ENCODE peak calls at places on chromosomes 12 and 14, in eight cellular contexts. K is trophoblast cell; Z is aorta; U is psoas muscle; C is adrenal gland; A is small intestine; P is CD8-positive, alpha-beta memory T cell; J is ovary. B is an unnamed sample.
A peak's percentile ranks its signal among the peaks of the same experiment; 100 is the strongest.

GRCh38 chr12:114167431-114167830 is 201.3 kb upstream of the RBM19 start:
- DNase-seq in U (no peak), K (no peak), Z (no peak), A (no peak), C (no peak), J (no peak), P (no peak), B (no peak)

GRCh38 chr12:18383203-18383602 is 121.9 kb downstream of the PIK3C2G start:
- DNase-seq in Z (no peak), J (no peak), P (no peak), A (no peak), K (peak; percentile 99), U (no peak), C (no peak), B (no peak)

GRCh38 chr12:121905746-121906145 is 12.6 kb upstream of the CFAP251 start:
- DNase-seq in C (no peak), A (no peak), Z (no peak), U (no peak), K (no peak), P (no peak), J (no peak), B (no peak)

GRCh38 chr12:83886479-83886878 is 1026.1 kb downstream of the SLC6A15 start:
- DNase-seq in P (no peak), U (no peak), Z (no peak), A (no peak), J (no peak), K (no peak), C (no peak), B (no peak)

GRCh38 chr12:52847335-52848102 is 1.3 kb downstream of the KRT78 start:
- DNase-seq in J (no peak), Z (peak; percentile 67), K (peak; percentile 25), C (no peak), A (no peak), U (no peak), P (no peak), B (no peak)

GRCh38 chr12:31317471-31318397 is 8.2 kb downstream of the SINHCAF start:
- DNase-seq in K (no peak), A (peak; percentile 62), U (no peak), P (peak; percentile 46), Z (no peak), J (no peak), C (no peak), B (no peak)

GRCh38 chr12:67884596-67884995 is 104.7 kb upstream of the IFNG-AS1 start:
- DNase-seq in U (no peak), C (no peak), J (no peak), A (no peak), Z (no peak), P (no peak), K (no peak), B (no peak)

GRCh38 chr12:75447695-75448393 is 32.7 kb upstream of the GLIPR1 start:
- DNase-seq in U (no peak), J (no peak), A (no peak), C (no peak), P (no peak), K (no peak), Z (no peak), B (no peak)

GRCh38 chr12:52121848-52122838 is 42.6 kb downstream of the SMIM41 start:
- DNase-seq in Z (peak; percentile 89), J (peak; percentile 83), P (peak; percentile 28), A (peak; percentile 52), U (peak; percentile 59), C (peak; percentile 68), K (peak; percentile 70), B (peak; percentile 79)

GRCh38 chr12:19316420-19316819 is 122.9 kb upstream of the AEBP2 start:
- DNase-seq in J (no peak), A (no peak), P (no peak), Z (no peak), C (no peak), U (no peak), K (no peak), B (no peak)

GRCh38 chr12:115245005-115245404 is 561.0 kb upstream of the TBX3 start:
- DNase-seq in Z (no peak), J (no peak), U (no peak), P (no peak), K (no peak), A (no peak), C (no peak), B (no peak)

GRCh38 chr12:31246470-31246850 is 79.5 kb downstream of the SINHCAF start:
- DNase-seq in C (no peak), A (no peak), Z (no peak), K (peak; percentile 92), J (no peak), U (no peak), P (no peak), B (no peak)

GRCh38 chr12:26841085-26841484 is 8.1 kb upstream of the ITPR2 start:
- DNase-seq in J (no peak), P (no peak), Z (no peak), U (no peak), A (no peak), K (peak; percentile 84), C (no peak), B (no peak)

DNA sequence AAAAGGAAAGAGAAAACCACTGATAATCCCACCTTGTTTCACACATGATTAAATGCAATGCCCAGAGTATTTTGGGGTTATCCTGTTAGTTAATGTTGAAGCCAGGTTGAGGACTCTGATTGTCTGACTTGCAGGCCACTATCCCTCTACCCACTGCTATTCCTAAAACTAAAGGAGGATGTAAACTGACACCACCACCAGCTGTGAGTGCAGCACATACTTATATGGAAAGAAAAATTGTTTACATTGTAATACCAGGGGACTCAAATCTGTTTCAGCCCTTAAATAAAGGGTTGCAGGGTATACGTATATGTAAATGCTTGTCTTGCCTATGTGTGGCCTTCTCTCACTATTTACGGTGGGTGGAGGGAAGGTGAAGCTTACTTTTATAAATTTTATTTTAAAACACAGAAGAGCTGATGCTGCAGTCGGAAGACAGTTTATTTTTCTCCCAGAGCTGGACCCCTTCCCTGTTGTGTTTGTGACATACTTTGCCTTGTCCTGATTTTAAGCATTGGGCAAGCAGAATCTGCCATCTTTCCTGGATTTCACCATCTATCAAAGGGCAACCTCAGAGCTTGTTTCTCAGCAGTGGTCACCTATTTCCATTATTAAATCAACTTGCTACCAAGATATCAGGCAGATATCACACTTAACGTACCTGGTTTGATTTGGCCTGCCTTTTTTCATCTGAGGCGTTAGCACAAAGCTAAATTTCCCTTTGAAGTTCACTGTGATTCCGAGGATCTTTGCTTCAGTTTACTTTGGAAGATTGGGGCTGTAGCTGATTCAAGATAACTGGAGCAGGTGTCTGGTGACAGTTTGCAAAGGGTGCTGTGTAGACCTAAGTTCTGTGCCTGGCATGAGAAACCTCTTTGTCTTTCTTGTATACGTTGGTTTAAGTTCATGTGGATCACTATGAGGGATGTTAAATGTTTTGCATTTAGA is 25.2 kb downstream of the DAAM1 start:
- DNase-seq in U (no peak), A (peak; percentile 13), K (no peak), P (no peak), Z (no peak), C (no peak), J (no peak), B (no peak)
- H3K4me1 ChIP-seq in U (peaks cover 46% of the 10 kb centered on the region), A (peaks cover 14% of the 10 kb centered on the region), K (peaks cover 4% of the 10 kb centered on the region), P (no peaks in the 10 kb centered on the region), Z (peaks cover 16% of the 10 kb centered on the region), C (peaks cover 3% of the 10 kb centered on the region), J (peaks cover 16% of the 10 kb centered on the region), B (peaks cover 52% of the 10 kb centered on the region)

GRCh38 chr12:93427779-93428564 is 13.8 kb downstream of the UBE2N start:
- DNase-seq in J (no peak), K (no peak), P (no peak), A (no peak), Z (no peak), C (no peak), U (no peak), B (no peak)
- H3K4me1 ChIP-seq in J (peaks cover 13% of the 10 kb centered on the region), K (peaks cover 3% of the 10 kb centered on the region), P (peaks cover 66% of the 10 kb centered on the region), A (peaks cover 12% of the 10 kb centered on the region), Z (peaks cover 4% of the 10 kb centered on the region), C (peaks cover 10% of the 10 kb centered on the region), U (peaks cover 89% of the 10 kb centered on the region), B (peaks cover 78% of the 10 kb centered on the region)

GRCh38 chr14:77027538-77028383 is 747 bp downstream of the IRF2BPL start:
- DNase-seq in U (peak; percentile 76), Z (peak; percentile 92), C (peak; percentile 81), P (peak; percentile 77), K (peak; percentile 98), A (peak; percentile 58), J (peak; percentile 91), B (peak; percentile 84)

GRCh38 chr14:77025744-77026165 is 2.8 kb downstream of the IRF2BPL start:
- DNase-seq in Z (peak; percentile 80), J (peak; percentile 59), K (peak; percentile 42), A (no peak), P (no peak), U (peak; percentile 41), C (peak; percentile 52), B (no peak)

GRCh38 chr14:77026930-77027537 is 1.5 kb downstream of the IRF2BPL start:
- DNase-seq in C (peak; percentile 57), K (peak; percentile 63), P (peak; percentile 68), U (peak; percentile 64), J (peak; percentile 73), A (peak; percentile 50), Z (peak; percentile 83), B (peak; percentile 77)

GRCh38 chr14:77026166-77026929 is 2.2 kb downstream of the IRF2BPL start:
- DNase-seq in K (peak; percentile 55), P (no peak), J (peak; percentile 69), Z (peak; percentile 84), A (peak; percentile 59), U (peak; percentile 50), C (peak; percentile 64), B (peak; percentile 65)

DNA sequence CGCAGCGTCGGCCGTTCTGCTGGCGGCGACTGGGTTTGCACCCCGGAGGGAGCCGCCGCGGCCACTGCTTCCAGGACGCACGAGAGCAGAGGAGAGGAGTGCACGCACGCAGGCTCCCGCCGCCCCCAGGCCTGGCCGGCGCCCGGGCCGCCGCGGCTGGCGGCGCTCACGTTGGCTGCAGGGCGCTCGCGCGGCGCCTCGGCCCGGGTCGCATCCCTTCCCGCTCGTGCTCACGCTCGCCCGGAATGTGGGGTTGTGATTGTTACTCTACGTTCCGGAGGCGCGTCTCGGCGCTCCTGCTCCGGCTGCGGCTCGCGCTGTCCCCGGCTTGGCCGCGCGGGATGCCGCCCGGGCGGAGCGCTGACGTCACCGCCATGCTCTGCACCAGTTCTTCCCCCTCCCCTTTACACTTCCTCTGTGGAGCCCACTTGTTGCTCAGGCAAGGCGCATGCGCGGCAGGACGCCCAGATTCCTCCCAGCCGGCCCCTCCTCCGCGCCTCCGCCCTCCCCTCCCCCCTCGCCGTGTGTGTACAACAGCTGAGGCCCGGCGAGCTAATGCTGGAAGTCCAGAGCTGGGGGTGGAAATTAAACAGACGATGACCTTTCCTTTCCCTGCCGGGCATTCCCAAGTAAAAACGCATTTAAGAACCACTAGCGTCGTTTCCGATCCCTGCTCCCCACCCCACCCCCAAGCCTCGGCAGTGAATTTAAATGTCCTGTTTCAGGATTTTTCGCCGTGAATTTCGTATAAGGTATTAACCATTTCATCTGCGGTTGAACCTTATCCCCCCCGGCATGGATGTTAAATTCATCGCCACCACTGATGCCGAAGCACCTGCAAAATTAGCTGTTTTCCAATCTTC is at the start of gene IRF2BPL:
- DNase-seq in K (peak; percentile 96), A (peak; percentile 98), C (peak; percentile 99), P (peak; percentile 93), U (peak; percentile 99), Z (peak; percentile 100), J (peak; percentile 99), B (peak; percentile 99)
- H3K4me1 ChIP-seq in K (peaks cover 30% of the 10 kb centered on the region), A (peaks cover 13% of the 10 kb centered on the region), C (peaks cover 52% of the 10 kb centered on the region), P (peaks cover 69% of the 10 kb centered on the region), U (peaks cover 57% of the 10 kb centered on the region), Z (no peaks in the 10 kb centered on the region), J (peaks cover 13% of the 10 kb centered on the region), B (peaks cover 72% of the 10 kb centered on the region)

DNA sequence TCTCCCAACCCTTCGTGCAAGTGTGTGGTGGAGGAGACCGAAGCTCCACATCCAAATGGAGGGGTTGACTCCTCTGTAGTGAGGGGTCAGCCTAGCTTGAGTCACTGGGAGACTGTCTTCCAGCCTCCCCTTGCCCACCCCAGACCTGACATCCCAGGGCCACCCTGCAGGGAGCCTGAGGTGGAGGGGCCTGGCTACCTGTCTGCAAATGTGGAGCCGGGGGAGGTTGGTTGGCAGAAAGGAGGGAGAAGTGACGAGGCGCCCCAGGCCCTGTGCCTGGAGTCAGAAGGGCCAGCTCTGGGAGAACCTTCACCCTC is 37.5 kb downstream of the NFKBIA start:
- DNase-seq in C (no peak), U (no peak), A (no peak), J (no peak), Z (peak; percentile 39), K (no peak), P (no peak), B (no peak)
- H3K4me1 ChIP-seq in C (peaks cover 18% of the 10 kb centered on the region), U (peaks cover 22% of the 10 kb centered on the region), A (peaks cover 4% of the 10 kb centered on the region), J (peaks cover 21% of the 10 kb centered on the region), Z (no peaks in the 10 kb centered on the region), K (peaks cover 29% of the 10 kb centered on the region), P (peaks cover 27% of the 10 kb centered on the region), B (peaks cover 37% of the 10 kb centered on the region)

B was measured in lower lobe of right lung.